ENCODE peak calls at places on chromosome X, in eight cellular contexts. K is cardiac muscle cell; N is activated T-cell treated with anti-CD3 and anti-CD28 coated beads, Interleukin-2, amount 50 U/mL, for 24 hours; D is iris pigment epithelial cell; S is ELF-1; E is GM20000; Q is endothelial cell; F is epithelial cell of esophagus. U is an unnamed sample.

GRCh38 chrX:72573158-72573511 is 492 bp upstream of the HDAC8 start:
- DNase-seq in K (no peak), N (no peak), D (no peak), S (no peak), E (no peak), Q (no peak), F (no peak), U (no peak)

GRCh38 chrX:128436397-128437103 is 384.3 kb upstream of the ACTRT1 start:
- DNase-seq in K (no peak), N (no peak), D (peak; percentile 16), S (no peak), E (no peak), Q (no peak), F (peak; percentile 67), U (no peak)

GRCh38 chrX:55488268-55488558 is 1.4 kb downstream of the USP51 start:
- DNase-seq in K (no peak), N (no peak), D (no peak), S (no peak), E (peak; percentile 7), Q (no peak), F (no peak), U (no peak)

GRCh38 chrX:38891641-38892413 is 90.6 kb downstream of the MID1IP1 start:
- DNase-seq in K (no peak), N (no peak), D (no peak), S (no peak), E (peak; percentile 25), Q (no peak), F (peak; percentile 16), U (peak; percentile 6)

GRCh38 chrX:47828984-47829383 is 7.7 kb upstream of the ZNF81 start:
- DNase-seq in K (no peak), N (no peak), D (no peak), S (no peak), E (no peak), Q (no peak), F (no peak), U (no peak)

GRCh38 chrX:142076633-142077032 is 128.5 kb downstream of the MAGEC2 start:
- DNase-seq in K (no peak), N (no peak), D (no peak), S (no peak), E (no peak), Q (no peak), F (no peak), U (no peak)

GRCh38 chrX:95945528-95945927 is 739.1 kb upstream of the DIAPH2 start:
- DNase-seq in K (no peak), N (no peak), D (no peak), S (no peak), E (no peak), Q (no peak), F (peak; percentile 66), U (no peak)

GRCh38 chrX:54419559-54420302 is 20.5 kb upstream of the TSR2 start:
- DNase-seq in K (no peak), N (no peak), D (no peak), S (no peak), E (no peak), Q (no peak), F (no peak), U (no peak)

GRCh38 chrX:25523574-25523973 is 507.8 kb upstream of the ARX start:
- DNase-seq in K (peak; percentile 47), N (no peak), D (peak; percentile 67), S (peak; percentile 24), E (peak; percentile 5), Q (peak; percentile 40), F (peak; percentile 24), U (peak; percentile 52)

GRCh38 chrX:154714925-154715324 is 36.0 kb downstream of the GAB3 start:
- DNase-seq in K (peak; percentile 35), N (no peak), D (peak; percentile 52), S (peak; percentile 41), E (peak; percentile 42), Q (peak; percentile 50), F (peak; percentile 56), U (peak; percentile 77)

GRCh38 chrX:140713174-140713539 is 3.6 kb downstream of the LINC00632 start:
- DNase-seq in K (no peak), N (no peak), D (no peak), S (no peak), E (no peak), Q (no peak), F (no peak), U (no peak)

GRCh38 chrX:109914114-109914849 is 88.6 kb upstream of the TMEM164 start:
- DNase-seq in K (no peak), N (no peak), D (no peak), S (no peak), E (no peak), Q (no peak), F (no peak), U (no peak)

GRCh38 chrX:40651620-40652223 is 4.4 kb upstream of the CXorf38 start:
- DNase-seq in K (peak; percentile 84), N (peak; percentile 73), D (peak; percentile 70), S (peak; percentile 36), E (peak; percentile 17), Q (peak; percentile 53), F (peak; percentile 60), U (peak; percentile 89)

GRCh38 chrX:84907324-84907946 is 96.2 kb upstream of the APOOL start:
- DNase-seq in K (peak; percentile 6), N (no peak), D (peak; percentile 25), S (no peak), E (no peak), Q (no peak), F (peak; percentile 2), U (peak; percentile 55)

GRCh38 chrX:47623540-47624027 is 3.9 kb upstream of the SYN1 start:
- DNase-seq in K (peak; percentile 82), N (peak; percentile 63), D (peak; percentile 80), S (peak; percentile 94), E (peak; percentile 40), Q (peak; percentile 51), F (peak; percentile 67), U (peak; percentile 75)

GRCh38 chrX:134632386-134632785 is 25.9 kb downstream of the PLAC1 start:
- DNase-seq in K (no peak), N (no peak), D (no peak), S (no peak), E (no peak), Q (no peak), F (no peak), U (no peak)

GRCh38 chrX:50450324-50450723 is 20.3 kb downstream of the DGKK start:
- DNase-seq in K (no peak), N (no peak), D (no peak), S (no peak), E (no peak), Q (no peak), F (no peak), U (no peak)

GRCh38 chrX:153937056-153937455 is 2.2 kb upstream of the NAA10 start:
- DNase-seq in K (no peak), N (no peak), D (no peak), S (no peak), E (no peak), Q (no peak), F (no peak), U (no peak)

GRCh38 chrX:15909605-15910004 is 55.0 kb upstream of the AP1S2 start:
- DNase-seq in K (no peak), N (no peak), D (no peak), S (peak; percentile 67), E (no peak), Q (no peak), F (no peak), U (no peak)

GRCh38 chrX:134469481-134469880 is 9.5 kb downstream of the HPRT1 start:
- DNase-seq in K (no peak), N (no peak), D (peak; percentile 65), S (no peak), E (no peak), Q (no peak), F (peak; percentile 58), U (peak; percentile 23)

GRCh38 chrX:130086414-130087207 is 23.7 kb downstream of the ELF4 start:
- DNase-seq in K (no peak), N (peak; percentile 72), D (no peak), S (peak; percentile 23), E (peak; percentile 45), Q (no peak), F (no peak), U (no peak)

GRCh38 chrX:150454508-150455219 is 91.5 kb downstream of the MAMLD1 start:
- DNase-seq in K (no peak), N (no peak), D (no peak), S (no peak), E (no peak), Q (no peak), F (no peak), U (no peak)

GRCh38 chrX:102765794-102766193 is 45.3 kb downstream of the GPRASP3 start:
- DNase-seq in K (no peak), N (no peak), D (peak; percentile 23), S (no peak), E (no peak), Q (no peak), F (peak; percentile 65), U (peak; percentile 19)

GRCh38 chrX:50448565-50448964 is 22.1 kb downstream of the DGKK start:
- DNase-seq in K (no peak), N (no peak), D (peak; percentile 1), S (peak; percentile 58), E (no peak), Q (no peak), F (peak; percentile 69), U (no peak)

GRCh38 chrX:20654596-20655106 is 387.9 kb upstream of the RPS6KA3 start:
- DNase-seq in K (no peak), N (no peak), D (no peak), S (no peak), E (no peak), Q (no peak), F (peak; percentile 19), U (no peak)